ENCODE peak calls at places on chromosomes 16 and 17, in five cellular contexts. A, H, W, R and D are unnamed samples.

GRCh38 chr17:64378890-64379354 is 11.7 kb downstream of the PECAM1 start:
- DNase-seq in A (peak; percentile 17), H (peak; percentile 32), W (no peak), R (peak; percentile 51), D (no peak)

GRCh38 chr17:31568140-31568938 is 176.9 kb downstream of the RAB11FIP4 start:
- DNase-seq in A (no peak), H (no peak), W (no peak), R (no peak), D (no peak)

GRCh38 chr16:11630230-11631056 is 37.8 kb upstream of the SNN start:
- DNase-seq in A (no peak), H (no peak), W (no peak), R (no peak), D (no peak)

GRCh38 chr17:67311551-67311950 is 54.8 kb downstream of the PSMD12 start:
- DNase-seq in A (no peak), H (no peak), W (no peak), R (no peak), D (no peak)

GRCh38 chr16:1158456-1159324 is 5.8 kb downstream of the CACNA1H start:
- DNase-seq in A (no peak), H (no peak), W (no peak), R (no peak), D (no peak)

GRCh38 chr17:6959700-6960099 is 36.1 kb upstream of the ALOX12 start:
- DNase-seq in A (no peak), H (no peak), W (no peak), R (no peak), D (no peak)

GRCh38 chr16:25177831-25178688 is 38.7 kb upstream of the AQP8 start:
- DNase-seq in A (no peak), H (no peak), W (no peak), R (no peak), D (peak; percentile 52)

GRCh38 chr17:75546181-75546580 is 20.7 kb downstream of the LLGL2 start:
- DNase-seq in A (no peak), H (no peak), W (no peak), R (no peak), D (no peak)

GRCh38 chr16:4640572-4641305 is 16.1 kb downstream of the MGRN1 start:
- DNase-seq in A (no peak), H (peak; percentile 72), W (no peak), R (no peak), D (no peak)

GRCh38 chr16:50467943-50468748 is 80.0 kb upstream of the NKD1 start:
- DNase-seq in A (peak; percentile 84), H (peak; percentile 87), W (peak; percentile 63), R (peak; percentile 48), D (peak; percentile 16)

GRCh38 chr17:75096082-75096625 is 8.4 kb downstream of the SLC16A5 start:
- DNase-seq in A (no peak), H (peak; percentile 92), W (peak; percentile 31), R (no peak), D (no peak)

GRCh38 chr16:87608400-87608985 is 6.2 kb downstream of the JPH3 start:
- DNase-seq in A (no peak), H (peak; percentile 49), W (peak; percentile 81), R (no peak), D (peak; percentile 73)

GRCh38 chr16:2365397-2365796 is 24.9 kb upstream of the ABCA3 start:
- DNase-seq in A (peak; percentile 92), H (no peak), W (no peak), R (no peak), D (no peak)

GRCh38 chr16:83911290-83911689 is 12.4 kb downstream of the MLYCD start:
- DNase-seq in A (peak; percentile 77), H (no peak), W (no peak), R (no peak), D (no peak)

GRCh38 chr17:54172096-54172495 is 349.4 kb downstream of the KIF2B start:
- DNase-seq in A (no peak), H (no peak), W (no peak), R (no peak), D (no peak)